ENCODE peak calls at places on chromosomes 16 and 17, in ten cellular contexts. C is GM06990, D is left lung, G is OCI-LY7, Q is fibroblast of lung, H is HFFc6, R is omental fat pad, X is thyroid gland, L is stomach, O is transverse colon. F is an unnamed sample.

GRCh38 chr17:1625053-1625452 is 3.6 kb downstream of the SLC43A2 start:
- DNase-seq in C (no peak), D (no peak), G (no peak), Q (no peak), H (no peak), R (no peak), X (no peak), L (no peak), O (no peak), F (no peak)

GRCh38 chr17:47252766-47253512 is 688 bp upstream of the ITGB3 start:
- DNase-seq in C (no peak), D (no peak), G (peak; percentile 27), Q (no peak), H (no peak), R (no peak), X (no peak), L (no peak), O (no peak), F (no peak)

GRCh38 chr17:57726213-57726612 is 18.9 kb downstream of the CCDC182 start:
- DNase-seq in C (no peak), D (no peak), G (no peak), Q (no peak), H (no peak), R (no peak), X (no peak), L (no peak), O (no peak), F (no peak)

GRCh38 chr17:44119062-44119461 is 4.4 kb downstream of the HDAC5 start:
- DNase-seq in C (no peak), D (no peak), G (no peak), Q (no peak), H (no peak), R (no peak), X (peak; percentile 68), L (no peak), O (no peak), F (no peak)

GRCh38 chr16:54649846-54650245 is 280.8 kb upstream of the IRX5 start:
- DNase-seq in C (no peak), D (no peak), G (no peak), Q (no peak), H (no peak), R (no peak), X (no peak), L (no peak), O (no peak), F (no peak)

GRCh38 chr16:19885456-19886060 is 910 bp upstream of the GPRC5B start:
- DNase-seq in C (peak; percentile 26), D (peak; percentile 78), G (no peak), Q (no peak), H (no peak), R (no peak), X (peak; percentile 26), L (no peak), O (peak; percentile 9), F (no peak)

GRCh38 chr17:64507418-64507766 is 615 bp downstream of the CEP95 start:
- DNase-seq in C (no peak), D (no peak), G (peak; percentile 85), Q (peak; percentile 77), H (peak; percentile 74), R (no peak), X (peak; percentile 23), L (no peak), O (no peak), F (peak; percentile 68)

GRCh38 chr17:45228985-45229517 is 7.4 kb downstream of the FMNL1 start:
- DNase-seq in C (peak; percentile 92), D (peak; percentile 98), G (peak; percentile 67), Q (peak; percentile 96), H (peak; percentile 71), R (peak; percentile 80), X (peak; percentile 39), L (peak; percentile 70), O (peak; percentile 87), F (peak; percentile 96)

DNA sequence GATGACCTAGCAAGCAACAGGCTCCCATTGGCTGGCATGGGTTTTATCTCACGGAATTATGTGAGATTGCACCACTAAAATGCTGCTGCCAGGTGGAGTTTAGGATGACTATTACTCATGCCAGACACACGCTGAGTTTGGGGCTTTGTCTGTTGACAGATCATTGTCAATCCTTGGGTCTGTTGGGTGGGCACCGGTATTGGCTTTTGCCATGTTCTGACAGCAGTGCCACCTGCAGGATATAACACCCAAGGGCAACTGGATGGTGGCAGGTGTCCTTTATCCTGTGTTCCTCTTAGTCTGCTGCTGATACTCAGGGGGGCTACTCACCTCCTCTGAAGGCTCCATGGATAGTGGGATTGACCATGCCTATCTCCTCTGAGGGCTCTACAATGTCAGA is 221.6 kb upstream of the DYNLRB2 start:
- DNase-seq in C (no peak), D (no peak), G (no peak), Q (no peak), H (no peak), R (no peak), X (no peak), L (no peak), O (no peak), F (no peak)
- TF ChIP-seq CTCF in C (peak; percentile 39), D (no peak), G (peak; percentile 47), Q (no peak), H (peak; percentile 58), R (no peak), X (no peak), L (no peak), O (peak; percentile 25), F (peak; percentile 8)

DNA sequence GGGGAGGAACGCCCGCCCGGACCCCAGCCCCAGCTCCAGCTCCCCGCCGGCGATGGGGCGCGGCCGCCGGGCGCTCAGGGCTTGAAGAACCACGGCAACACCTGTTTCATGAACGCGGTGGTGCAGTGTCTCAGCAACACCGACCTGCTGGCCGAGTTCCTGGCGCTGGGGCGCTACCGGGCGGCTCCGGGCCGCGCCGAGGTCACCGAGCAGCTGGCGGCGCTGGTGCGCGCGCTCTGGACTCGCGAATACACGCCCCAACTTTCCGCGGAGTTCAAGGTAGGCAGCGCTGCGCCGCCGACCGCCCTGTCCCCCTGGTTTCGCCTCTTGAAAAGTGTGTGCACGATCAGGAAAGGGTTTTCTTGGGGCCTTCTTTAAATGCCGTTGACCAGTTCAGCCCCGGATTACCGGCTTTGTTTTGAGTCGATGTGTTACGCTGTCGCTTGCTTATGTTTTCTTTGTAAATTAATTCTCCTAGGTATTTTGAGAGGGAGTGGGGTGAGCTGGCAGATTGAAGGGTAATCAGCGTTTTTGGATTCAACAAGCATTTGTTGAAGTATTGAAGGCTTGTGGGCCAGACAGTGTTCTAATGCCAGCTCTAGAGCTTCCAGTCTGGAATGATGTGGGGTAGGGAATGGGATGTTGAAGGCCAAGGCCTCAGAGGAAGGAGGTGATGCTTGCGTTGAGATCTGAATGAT is 690 bp downstream of the USP43 start:
- DNase-seq in C (peak; percentile 39), D (peak; percentile 89), G (no peak), Q (no peak), H (no peak), R (no peak), X (peak; percentile 78), L (peak; percentile 79), O (peak; percentile 76), F (no peak)
- TF ChIP-seq CTCF in C (peak; percentile 11), D (peak; percentile 11), G (no peak), Q (no peak), H (no peak), R (no peak), X (no peak), L (no peak), O (peak; percentile 22), F (no peak)

DNA sequence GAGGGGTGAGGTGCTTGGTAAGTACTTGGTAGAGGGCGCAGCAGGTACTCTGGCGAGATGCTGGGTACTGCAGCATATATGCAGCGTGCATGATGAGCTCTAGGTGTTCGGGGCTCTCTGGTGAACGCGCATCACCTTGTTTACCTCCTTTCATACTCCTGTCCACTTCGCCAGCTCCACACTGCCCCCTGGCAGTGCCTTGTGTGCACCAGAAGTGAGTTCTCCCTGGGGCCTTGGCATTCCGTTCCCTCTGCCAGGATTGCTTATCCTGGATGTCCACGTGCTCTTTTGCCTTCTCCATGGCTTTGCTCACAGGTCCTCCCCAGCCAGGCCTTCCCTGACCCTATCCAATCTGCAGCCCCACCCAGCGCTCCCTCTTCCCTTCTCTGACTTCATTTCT is 154.2 kb downstream of the MRM1 start:
- DNase-seq in C (no peak), D (no peak), G (peak; percentile 13), Q (no peak), H (no peak), R (no peak), X (peak; percentile 5), L (no peak), O (peak; percentile 67), F (no peak)
- TF ChIP-seq CTCF in C (peak; percentile 56), D (peak; percentile 16), G (peak; percentile 65), Q (peak; percentile 22), H (peak; percentile 54), R (no peak), X (no peak), L (no peak), O (peak; percentile 40), F (peak; percentile 16)

GRCh38 chr17:75755990-75756389 is 9.0 kb downstream of the GALK1 start:
- DNase-seq in C (no peak), D (peak; percentile 24), G (no peak), Q (no peak), H (no peak), R (no peak), X (no peak), L (no peak), O (no peak), F (no peak)

GRCh38 chr17:75759457-75759856 is 5.5 kb downstream of the GALK1 start:
- DNase-seq in C (no peak), D (no peak), G (no peak), Q (no peak), H (no peak), R (no peak), X (no peak), L (peak; percentile 57), O (no peak), F (no peak)

GRCh38 chr17:75757086-75757681 is 7.8 kb downstream of the GALK1 start:
- DNase-seq in C (no peak), D (peak; percentile 49), G (no peak), Q (no peak), H (no peak), R (no peak), X (no peak), L (no peak), O (no peak), F (no peak)

GRCh38 chr17:75756451-75757085 is 8.4 kb downstream of the GALK1 start:
- DNase-seq in C (no peak), D (peak; percentile 70), G (no peak), Q (no peak), H (no peak), R (no peak), X (no peak), L (no peak), O (no peak), F (no peak)

DNA sequence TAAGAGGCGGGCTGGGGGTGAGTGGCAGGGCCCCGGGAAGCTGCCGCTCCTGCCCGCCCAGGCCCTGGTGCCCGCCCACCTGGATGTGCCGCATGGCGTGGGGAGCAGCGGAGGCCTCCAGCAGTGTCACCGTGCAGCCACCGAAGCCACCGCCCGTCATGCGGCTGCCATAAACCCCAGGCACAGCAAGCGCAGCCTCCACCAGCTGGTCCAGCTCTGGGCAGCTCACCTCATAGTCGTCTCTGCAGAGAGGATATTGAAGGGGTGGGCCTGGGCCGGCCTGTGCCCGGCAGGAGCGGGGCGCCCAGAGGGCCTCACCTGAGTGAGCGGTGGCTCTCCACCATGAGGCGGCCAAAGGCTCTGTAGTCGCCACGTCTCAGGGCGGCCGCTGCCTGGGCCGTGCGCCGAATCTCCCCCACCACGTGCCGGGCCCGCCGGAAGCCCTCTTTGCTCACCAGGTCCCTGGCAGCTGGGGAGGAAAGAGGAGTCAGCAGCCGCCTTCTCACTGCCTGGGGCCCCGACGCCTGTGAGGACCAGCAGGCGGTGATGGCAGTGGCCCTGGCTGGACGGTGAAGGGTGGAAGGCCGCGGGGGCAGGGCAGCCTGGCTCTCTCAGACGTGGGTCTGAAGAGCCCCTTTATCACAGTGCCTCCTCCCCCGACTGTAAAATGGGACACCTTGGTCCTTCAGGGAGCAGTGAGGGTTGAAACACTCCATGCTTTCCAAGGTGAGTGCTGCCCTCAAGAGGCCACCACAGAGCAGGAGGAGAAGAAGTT is 6.7 kb downstream of the GALK1 start:
- DNase-seq in C (no peak), D (peak; percentile 77), G (no peak), Q (no peak), H (no peak), R (no peak), X (no peak), L (no peak), O (no peak), F (no peak)
- TF ChIP-seq CTCF in C (peak; percentile 38), D (no peak), G (peak; percentile 71), Q (peak; percentile 14), H (peak; percentile 63), R (no peak), X (no peak), L (no peak), O (peak; percentile 9), F (peak; percentile 10)

F was measured in IMR-90.